ENCODE peak calls at places on chromosomes 4 and X, in nine cellular contexts. One of them, this sample, is unnamed.

GRCh38 chrX:39862958-39863357 is 234.8 kb downstream of the BCOR start:
- DNase-seq in RWPE1: no peak
- DNase-seq in H1: no peak
- DNase-seq in upper lobe of left lung: no peak
- DNase-seq in GM13977: no peak
- DNase-seq in bronchial epithelial cell: no peak
- DNase-seq in fibroblast of lung: no peak
- DNase-seq in fibroblast of mammary gland: no peak
- DNase-seq in OCI-LY7: no peak
- DNase-seq in this sample: no peak

GRCh38 chr4:52051213-52051614 is at the start of gene SPATA18:
- DNase-seq in fibroblast of lung: peak
- DNase-seq in H1: peak
- DNase-seq in GM13977: peak
- DNase-seq in RWPE1: peak
- DNase-seq in OCI-LY7: no peak
- DNase-seq in fibroblast of mammary gland: peak
- DNase-seq in bronchial epithelial cell: no peak
- DNase-seq in upper lobe of left lung: peak
- DNase-seq in this sample: no peak

GRCh38 chr4:125060376-125060775 is 254.4 kb upstream of the FAT4 start:
- DNase-seq in OCI-LY7: no peak
- DNase-seq in RWPE1: no peak
- DNase-seq in fibroblast of lung: peak
- DNase-seq in fibroblast of mammary gland: no peak
- DNase-seq in bronchial epithelial cell: no peak
- DNase-seq in GM13977: no peak
- DNase-seq in upper lobe of left lung: no peak
- DNase-seq in H1: no peak
- DNase-seq in this sample: no peak

GRCh38 chr4:4461850-4462249 is 74.9 kb downstream of the NSG1 start:
- DNase-seq in bronchial epithelial cell: no peak
- DNase-seq in fibroblast of mammary gland: no peak
- DNase-seq in H1: no peak
- DNase-seq in upper lobe of left lung: peak
- DNase-seq in fibroblast of lung: no peak
- DNase-seq in OCI-LY7: no peak
- DNase-seq in RWPE1: no peak
- DNase-seq in GM13977: no peak
- DNase-seq in this sample: no peak

GRCh38 chr4:7173821-7174220 is 18.5 kb upstream of the SORCS2 start:
- DNase-seq in H1: no peak
- DNase-seq in GM13977: no peak
- DNase-seq in fibroblast of lung: peak
- DNase-seq in upper lobe of left lung: no peak
- DNase-seq in bronchial epithelial cell: no peak
- DNase-seq in OCI-LY7: no peak
- DNase-seq in fibroblast of mammary gland: no peak
- DNase-seq in RWPE1: no peak
- DNase-seq in this sample: no peak

GRCh38 chr4:185112104-185112503 is 31.0 kb upstream of the SLC25A4 start:
- DNase-seq in fibroblast of lung: peak
- DNase-seq in RWPE1: peak
- DNase-seq in fibroblast of mammary gland: peak
- DNase-seq in H1: peak
- DNase-seq in upper lobe of left lung: peak
- DNase-seq in GM13977: no peak
- DNase-seq in OCI-LY7: no peak
- DNase-seq in bronchial epithelial cell: peak
- DNase-seq in this sample: no peak

GRCh38 chr4:137310156-137310555 is 222.1 kb downstream of the PCDH18 start:
- DNase-seq in OCI-LY7: no peak
- DNase-seq in upper lobe of left lung: no peak
- DNase-seq in fibroblast of lung: peak
- DNase-seq in fibroblast of mammary gland: peak
- DNase-seq in RWPE1: no peak
- DNase-seq in H1: no peak
- DNase-seq in GM13977: no peak
- DNase-seq in bronchial epithelial cell: no peak
- DNase-seq in this sample: no peak

GRCh38 chrX:153603131-153603656 is 4.3 kb upstream of the CCNQ start:
- DNase-seq in fibroblast of lung: no peak
- DNase-seq in GM13977: no peak
- DNase-seq in fibroblast of mammary gland: no peak
- DNase-seq in H1: no peak
- DNase-seq in upper lobe of left lung: no peak
- DNase-seq in bronchial epithelial cell: no peak
- DNase-seq in RWPE1: no peak
- DNase-seq in OCI-LY7: no peak
- DNase-seq in this sample: no peak

GRCh38 chr4:185318679-185319078 is 77.0 kb downstream of the LRP2BP start:
- DNase-seq in RWPE1: no peak
- DNase-seq in upper lobe of left lung: no peak
- DNase-seq in OCI-LY7: no peak
- DNase-seq in H1: no peak
- DNase-seq in fibroblast of mammary gland: no peak
- DNase-seq in fibroblast of lung: peak
- DNase-seq in bronchial epithelial cell: peak
- DNase-seq in GM13977: no peak
- DNase-seq in this sample: no peak

GRCh38 chr4:1172971-1173757 is 781 bp upstream of the SPON2 start:
- DNase-seq in fibroblast of lung: no peak
- DNase-seq in upper lobe of left lung: peak
- DNase-seq in H1: no peak
- DNase-seq in OCI-LY7: no peak
- DNase-seq in fibroblast of mammary gland: peak
- DNase-seq in RWPE1: no peak
- DNase-seq in bronchial epithelial cell: no peak
- DNase-seq in GM13977: no peak
- DNase-seq in this sample: no peak

GRCh38 chr4:112145820-112146813 is 863 bp downstream of the FAM241A start:
- DNase-seq in fibroblast of mammary gland: peak
- DNase-seq in fibroblast of lung: peak
- DNase-seq in GM13977: peak
- DNase-seq in H1: peak
- DNase-seq in OCI-LY7: peak
- DNase-seq in RWPE1: peak
- DNase-seq in upper lobe of left lung: peak
- DNase-seq in bronchial epithelial cell: peak
- DNase-seq in this sample: peak

GRCh38 chr4:2761035-2761923 is 5.1 kb upstream of the TNIP2 start:
- DNase-seq in OCI-LY7: no peak
- DNase-seq in RWPE1: no peak
- DNase-seq in bronchial epithelial cell: peak
- DNase-seq in H1: no peak
- DNase-seq in GM13977: no peak
- DNase-seq in upper lobe of left lung: peak
- DNase-seq in fibroblast of lung: peak
- DNase-seq in fibroblast of mammary gland: no peak
- DNase-seq in this sample: no peak

GRCh38 chr4:165016971-165017370 is 14.8 kb upstream of the TRIM60 start:
- DNase-seq in fibroblast of mammary gland: peak
- DNase-seq in upper lobe of left lung: no peak
- DNase-seq in RWPE1: no peak
- DNase-seq in GM13977: no peak
- DNase-seq in H1: peak
- DNase-seq in OCI-LY7: no peak
- DNase-seq in bronchial epithelial cell: no peak
- DNase-seq in fibroblast of lung: no peak
- DNase-seq in this sample: no peak

GRCh38 chr4:185914583-185915199 is 102.7 kb upstream of the SORBS2 start:
- DNase-seq in H1: no peak
- DNase-seq in bronchial epithelial cell: no peak
- DNase-seq in GM13977: no peak
- DNase-seq in fibroblast of mammary gland: peak
- DNase-seq in upper lobe of left lung: no peak
- DNase-seq in OCI-LY7: no peak
- DNase-seq in RWPE1: no peak
- DNase-seq in fibroblast of lung: peak
- DNase-seq in this sample: no peak

GRCh38 chr4:152536545-152537182 is 772 bp upstream of the FBXW7 start:
- DNase-seq in fibroblast of mammary gland: peak
- DNase-seq in GM13977: peak
- DNase-seq in fibroblast of lung: peak
- DNase-seq in H1: no peak
- DNase-seq in bronchial epithelial cell: peak
- DNase-seq in upper lobe of left lung: no peak
- DNase-seq in RWPE1: peak
- DNase-seq in OCI-LY7: peak
- DNase-seq in this sample: no peak

GRCh38 chr4:128484896-128485295 is 197.3 kb upstream of the PGRMC2 start:
- DNase-seq in H1: no peak
- DNase-seq in fibroblast of lung: no peak
- DNase-seq in GM13977: no peak
- DNase-seq in fibroblast of mammary gland: no peak
- DNase-seq in RWPE1: no peak
- DNase-seq in upper lobe of left lung: no peak
- DNase-seq in OCI-LY7: no peak
- DNase-seq in bronchial epithelial cell: no peak
- DNase-seq in this sample: no peak

GRCh38 chrX:19954707-19955106 is 36.2 kb downstream of the BCLAF3 start:
- DNase-seq in bronchial epithelial cell: no peak
- DNase-seq in GM13977: no peak
- DNase-seq in fibroblast of mammary gland: peak
- DNase-seq in fibroblast of lung: no peak
- DNase-seq in OCI-LY7: no peak
- DNase-seq in RWPE1: no peak
- DNase-seq in H1: no peak
- DNase-seq in upper lobe of left lung: no peak
- DNase-seq in this sample: no peak

GRCh38 chr4:26175016-26175786 is 145.6 kb upstream of the RBPJ start:
- DNase-seq in GM13977: peak
- DNase-seq in upper lobe of left lung: no peak
- DNase-seq in OCI-LY7: no peak
- DNase-seq in fibroblast of mammary gland: no peak
- DNase-seq in fibroblast of lung: no peak
- DNase-seq in bronchial epithelial cell: no peak
- DNase-seq in RWPE1: no peak
- DNase-seq in H1: no peak
- DNase-seq in this sample: no peak

GRCh38 chrX:19912-20571 is 261.1 kb upstream of the PLCXD1 start:
- DNase-seq in GM13977: no peak
- DNase-seq in upper lobe of left lung: no peak
- DNase-seq in RWPE1: no peak
- DNase-seq in OCI-LY7: peak
- DNase-seq in H1: peak
- DNase-seq in bronchial epithelial cell: no peak
- DNase-seq in fibroblast of mammary gland: no peak
- DNase-seq in fibroblast of lung: no peak
- DNase-seq in this sample: no peak

GRCh38 chr4:55409468-55410171 is 13.9 kb downstream of the TMEM165 start:
- DNase-seq in bronchial epithelial cell: no peak
- DNase-seq in fibroblast of mammary gland: peak
- DNase-seq in H1: no peak
- DNase-seq in OCI-LY7: peak
- DNase-seq in RWPE1: no peak
- DNase-seq in GM13977: no peak
- DNase-seq in upper lobe of left lung: no peak
- DNase-seq in fibroblast of lung: no peak
- DNase-seq in this sample: no peak
- TF ChIP-seq CTCF in bronchial epithelial cell: no peak
- TF ChIP-seq CTCF in fibroblast of mammary gland: peak
- TF ChIP-seq CTCF in H1: peak
- TF ChIP-seq CTCF in OCI-LY7: peak
- TF ChIP-seq CTCF in RWPE1: no peak
- TF ChIP-seq CTCF in GM13977: peak
- TF ChIP-seq CTCF in upper lobe of left lung: no peak
- TF ChIP-seq CTCF in fibroblast of lung: peak
- TF ChIP-seq CTCF in this sample: no peak

GRCh38 chr4:98659106-98659592 is 738 bp upstream of the TSPAN5 start:
- DNase-seq in RWPE1: peak
- DNase-seq in bronchial epithelial cell: peak
- DNase-seq in fibroblast of mammary gland: peak
- DNase-seq in H1: no peak
- DNase-seq in GM13977: no peak
- DNase-seq in OCI-LY7: no peak
- DNase-seq in upper lobe of left lung: no peak
- DNase-seq in fibroblast of lung: peak
- DNase-seq in this sample: no peak
- TF ChIP-seq CTCF in RWPE1: no peak
- TF ChIP-seq CTCF in bronchial epithelial cell: no peak
- TF ChIP-seq CTCF in fibroblast of mammary gland: peak
- TF ChIP-seq CTCF in H1: peak
- TF ChIP-seq CTCF in GM13977: no peak
- TF ChIP-seq CTCF in OCI-LY7: no peak
- TF ChIP-seq CTCF in upper lobe of left lung: no peak
- TF ChIP-seq CTCF in fibroblast of lung: no peak
- TF ChIP-seq CTCF in this sample: no peak

DNA sequence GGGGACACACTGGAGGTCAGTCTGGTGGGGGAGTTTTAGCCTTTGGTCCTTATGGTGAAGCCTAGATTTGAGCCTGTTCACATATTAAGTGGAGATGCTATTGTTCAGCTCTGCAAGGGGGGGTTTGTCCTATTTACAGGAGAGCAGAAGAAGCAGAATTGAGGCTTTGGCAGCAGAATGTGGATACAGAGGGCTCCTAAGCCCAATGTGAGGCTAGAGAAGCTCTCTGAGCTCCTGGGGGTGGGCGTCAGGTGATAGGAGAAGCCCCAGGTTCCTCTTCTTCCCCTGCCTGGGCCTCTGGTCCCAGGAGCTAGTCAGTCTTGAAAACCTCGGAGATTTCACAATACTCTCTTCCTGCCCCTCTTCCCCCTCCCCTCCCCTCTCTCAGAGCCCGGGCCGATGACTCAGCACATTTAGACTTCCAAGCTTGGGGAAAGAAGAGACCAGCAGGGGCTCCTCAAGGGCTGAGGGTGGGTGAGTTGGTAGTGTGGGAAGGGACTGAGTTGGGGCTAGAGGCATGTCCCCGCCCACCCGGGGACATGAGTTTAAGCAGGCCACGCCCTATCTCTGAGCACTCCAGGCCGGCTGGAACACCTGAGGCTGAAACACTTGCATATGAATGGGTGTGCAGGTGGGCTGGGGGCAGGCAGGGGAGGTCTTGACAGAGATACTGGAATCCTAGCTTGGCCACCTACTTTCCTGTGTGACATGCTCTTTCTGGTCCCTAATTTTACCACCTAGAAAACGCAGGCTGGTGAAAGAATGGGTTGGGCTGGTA is 3.4 kb downstream of the TFE3 start:
- DNase-seq in fibroblast of mammary gland: peak
- DNase-seq in bronchial epithelial cell: peak
- DNase-seq in RWPE1: peak
- DNase-seq in OCI-LY7: peak
- DNase-seq in GM13977: peak
- DNase-seq in H1: peak
- DNase-seq in upper lobe of left lung: peak
- DNase-seq in fibroblast of lung: peak
- DNase-seq in this sample: no peak
- TF ChIP-seq CTCF in fibroblast of mammary gland: peak
- TF ChIP-seq CTCF in bronchial epithelial cell: peak
- TF ChIP-seq CTCF in RWPE1: no peak
- TF ChIP-seq CTCF in OCI-LY7: no peak
- TF ChIP-seq CTCF in GM13977: no peak
- TF ChIP-seq CTCF in H1: no peak
- TF ChIP-seq CTCF in upper lobe of left lung: no peak
- TF ChIP-seq CTCF in fibroblast of lung: no peak
- TF ChIP-seq CTCF in this sample: no peak

DNA sequence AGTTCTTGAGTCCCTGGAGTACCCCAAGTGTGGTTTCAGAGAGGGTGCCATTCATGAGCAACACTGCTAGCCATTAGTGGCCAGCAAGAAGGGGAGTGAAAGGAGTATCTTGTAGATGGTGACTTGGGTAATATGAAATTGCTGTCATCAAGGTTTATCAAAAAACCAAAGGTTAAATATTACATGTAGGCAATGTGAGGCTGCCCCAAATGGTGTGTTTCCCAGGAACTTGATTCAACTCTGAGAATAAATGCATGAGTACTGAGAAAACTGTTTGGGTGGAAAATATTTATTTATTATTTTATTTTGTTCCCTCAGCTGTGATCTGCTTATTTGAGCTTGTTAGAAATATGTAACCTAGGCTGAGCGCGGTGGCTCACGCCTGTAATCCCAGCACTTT is 55.7 kb downstream of the AFF1 start:
- DNase-seq in OCI-LY7: no peak
- DNase-seq in RWPE1: no peak
- DNase-seq in bronchial epithelial cell: no peak
- DNase-seq in H1: no peak
- DNase-seq in upper lobe of left lung: no peak
- DNase-seq in GM13977: no peak
- DNase-seq in fibroblast of lung: no peak
- DNase-seq in fibroblast of mammary gland: no peak
- DNase-seq in this sample: no peak
- TF ChIP-seq CTCF in OCI-LY7: no peak
- TF ChIP-seq CTCF in RWPE1: no peak
- TF ChIP-seq CTCF in bronchial epithelial cell: no peak
- TF ChIP-seq CTCF in H1: no peak
- TF ChIP-seq CTCF in upper lobe of left lung: no peak
- TF ChIP-seq CTCF in GM13977: no peak
- TF ChIP-seq CTCF in fibroblast of lung: no peak
- TF ChIP-seq CTCF in fibroblast of mammary gland: no peak
- TF ChIP-seq CTCF in this sample: no peak

This sample was measured in activated B cell treated with CpG ODN at 0.5 μM for 24 hours.